ENCODE peak calls at places on chromosomes 11 and 22, in six cellular contexts. G is stimulated activated CD4-positive, alpha-beta T cell treated with anti-CD3 and anti-CD28 coated beads, Interleukin-4, amount 100 ng/mL, for 4 hours; H is stimulated activated naive B cell treated with anti-CD40 and anti-IgM and Interleukin-4, amounts not matched to agents 10 μg/mL and 1 μg/mL and 100 μg/mL, for 72 hours; B is DMS 273 treated with DMSO at 0.1 percent for 48 hours; X is NCI-H524; J is cardiac fibroblast. Z is an unnamed sample.

GRCh38 chr11:128451651-128452470 is 135.5 kb downstream of the ETS1 start:
- DNase-seq in G (no peak), H (no peak), B (no peak), X (no peak), J (peak), Z (no peak)

GRCh38 chr11:22466809-22467208 is 128.6 kb downstream of the SLC17A6 start:
- DNase-seq in G (no peak), H (no peak), B (no peak), X (no peak), J (peak), Z (peak)

GRCh38 chr11:109978895-109979294 is 114.3 kb upstream of the ZC3H12C start:
- DNase-seq in G (no peak), H (no peak), B (no peak), X (no peak), J (peak), Z (no peak)

GRCh38 chr11:66124564-66124963 is 54.5 kb downstream of the PACS1 start:
- DNase-seq in G (no peak), H (no peak), B (no peak), X (no peak), J (no peak), Z (no peak)

GRCh38 chr11:103619480-103619879 is 417.0 kb upstream of the DDI1 start:
- DNase-seq in G (no peak), H (no peak), B (no peak), X (peak), J (no peak), Z (no peak)

GRCh38 chr11:118148877-118149276 is 3.7 kb downstream of the SCN4B start:
- DNase-seq in G (no peak), H (no peak), B (no peak), X (no peak), J (no peak), Z (no peak)

GRCh38 chr22:35322893-35323292 is 23.2 kb downstream of the TOM1 start:
- DNase-seq in G (no peak), H (no peak), B (no peak), X (no peak), J (no peak), Z (no peak)

GRCh38 chr11:13923182-13923581 is 39.3 kb upstream of the SPON1 start:
- DNase-seq in G (no peak), H (no peak), B (no peak), X (no peak), J (no peak), Z (no peak)

GRCh38 chr11:102346748-102347525 is at the start of gene BIRC2:
- DNase-seq in G (peak), H (peak), B (no peak), X (peak), J (peak), Z (peak)

GRCh38 chr22:37285937-37286336 is 3.6 kb downstream of the CYTH4 start:
- DNase-seq in G (no peak), H (no peak), B (no peak), X (no peak), J (no peak), Z (no peak)